ENCODE peak calls at places on chromosomes 6 and 20, in six cellular contexts. K is HepG2, Z is GM12878, G is K562, Y is SK-N-SH, L is H1. F is an unnamed sample.

GRCh38 chr20:32482251-32483220 is 102.6 kb downstream of the NOL4L start:
- DNase-seq in G (no peak), Z (no peak), L (peak; percentile 82), K (no peak), Y (peak; percentile 73), F (no peak)

GRCh38 chr6:45377041-45377554 is 636 bp downstream of the SUPT3H start:
- DNase-seq in K (peak; percentile 23), Y (no peak), Z (peak; percentile 17), L (no peak), G (peak; percentile 55), F (no peak)

GRCh38 chr6:150008588-150008987 is 16.7 kb downstream of the RAET1L start:
- DNase-seq in Z (no peak), L (no peak), K (no peak), Y (no peak), G (peak; percentile 59), F (no peak)

GRCh38 chr20:41393705-41394066 is 27.1 kb upstream of the EMILIN3 start:
- DNase-seq in G (no peak), Y (no peak), Z (no peak), K (no peak), L (no peak), F (no peak)

GRCh38 chr20:2156224-2156623 is 54.6 kb downstream of the STK35 start:
- DNase-seq in Y (no peak), L (no peak), G (no peak), Z (no peak), K (no peak), F (no peak)

GRCh38 chr6:36615018-36615761 is 21.0 kb downstream of the SRSF3 start:
- DNase-seq in Z (no peak), L (no peak), Y (peak; percentile 49), G (peak; percentile 70), K (peak; percentile 61), F (no peak)

GRCh38 chr20:55961351-55962320 is 43.7 kb downstream of the CBLN4 start:
- DNase-seq in K (no peak), Y (no peak), G (no peak), L (no peak), Z (no peak), F (no peak)

GRCh38 chr20:50348118-50348517 is 157.5 kb downstream of the CEBPB start:
- DNase-seq in Z (no peak), Y (no peak), L (no peak), G (peak; percentile 70), K (no peak), F (no peak)

GRCh38 chr20:37463726-37464125 is 57.3 kb upstream of the NNAT start:
- DNase-seq in G (no peak), K (no peak), Y (no peak), Z (no peak), L (no peak), F (no peak)

GRCh38 chr6:57822896-57823358 is 505.5 kb downstream of the PRIM2 start:
- DNase-seq in Y (no peak), L (peak; percentile 90), K (no peak), Z (no peak), G (peak; percentile 14), F (no peak)

GRCh38 chr6:48844696-48845095 is 618.4 kb downstream of the MMUT start:
- DNase-seq in K (no peak), L (no peak), G (no peak), Y (no peak), Z (no peak), F (no peak)

GRCh38 chr6:98382246-98382645 is 452.1 kb upstream of the POU3F2 start:
- DNase-seq in K (no peak), L (no peak), Y (no peak), G (no peak), Z (no peak), F (no peak)

GRCh38 chr6:14876778-14877613 is 368.9 kb upstream of the JARID2 start:
- DNase-seq in Y (no peak), K (no peak), L (no peak), Z (peak; percentile 95), G (no peak), F (no peak)

GRCh38 chr20:62066983-62067433 is 1.3 kb upstream of the TAF4 start:
- DNase-seq in Z (peak; percentile 33), Y (no peak), K (peak; percentile 94), G (peak; percentile 56), L (no peak), F (no peak)

GRCh38 chr6:169252805-169253189 is 849 bp downstream of the THBS2 start:
- DNase-seq in K (no peak), L (no peak), Y (no peak), Z (no peak), G (no peak), F (no peak)

GRCh38 chr6:41630946-41631345 is 7.3 kb upstream of the MDFI start:
- DNase-seq in Z (no peak), K (no peak), G (no peak), L (no peak), Y (no peak), F (no peak)

GRCh38 chr6:7086488-7086887 is 21.3 kb upstream of the RREB1 start:
- DNase-seq in Y (no peak), G (no peak), L (no peak), K (no peak), Z (peak; percentile 66), F (no peak)

GRCh38 chr20:64212750-64213149 is 42.8 kb upstream of the PCMTD2 start:
- DNase-seq in G (peak; percentile 28), L (no peak), Y (no peak), Z (no peak), K (no peak), F (no peak)

GRCh38 chr20:37475258-37475657 is 45.8 kb upstream of the NNAT start:
- DNase-seq in Y (no peak), G (no peak), Z (no peak), K (no peak), L (no peak), F (no peak)

GRCh38 chr6:3026811-3027626 is 27.3 kb downstream of the NQO2 start:
- DNase-seq in L (no peak), G (peak; percentile 92), Y (no peak), K (no peak), Z (peak; percentile 63), F (no peak)

GRCh38 chr6:37673436-37673835 is 24.2 kb downstream of the MDGA1 start:
- DNase-seq in G (no peak), K (no peak), Y (no peak), L (no peak), Z (no peak), F (no peak)

GRCh38 chr6:45959534-45960195 is 56.0 kb downstream of the CLIC5 start:
- DNase-seq in Z (no peak), Y (no peak), G (no peak), K (no peak), L (no peak), F (no peak)

GRCh38 chr20:31363295-31363694 is 5.1 kb upstream of the DEFB118 start:
- DNase-seq in K (no peak), L (no peak), Z (no peak), G (no peak), Y (no peak), F (no peak)

GRCh38 chr20:40471261-40471629 is 217.8 kb downstream of the MAFB start:
- DNase-seq in Z (no peak), L (peak; percentile 51), Y (peak; percentile 47), K (no peak), G (peak; percentile 5), F (no peak)

GRCh38 chr6:22747576-22747975 is 178.2 kb downstream of the HDGFL1 start:
- DNase-seq in K (no peak), Y (no peak), Z (no peak), L (no peak), G (no peak), F (no peak)

GRCh38 chr6:138285800-138286199 is 67.5 kb upstream of the PBOV1 start:
- DNase-seq in L (no peak), Z (no peak), G (peak; percentile 12), K (no peak), Y (no peak), F (no peak)

GRCh38 chr20:62590301-62591121 is 51.8 kb upstream of the SLCO4A1 start:
- DNase-seq in G (no peak), Z (no peak), K (no peak), Y (no peak), L (no peak), F (peak; percentile 43)

GRCh38 chr20:61230-61629 is 26.2 kb upstream of the DEFB125 start:
- DNase-seq in G (no peak), Z (no peak), K (no peak), Y (no peak), L (no peak), F (no peak)
- H3K9me3 ChIP-seq in G (no peaks in the 10 kb centered on the region), Z (no peaks in the 10 kb centered on the region), K (peaks cover 58% of the 10 kb centered on the region), Y (no peaks in the 10 kb centered on the region), L (peaks cover 54% of the 10 kb centered on the region), F (no peaks in the 10 kb centered on the region)

DNA sequence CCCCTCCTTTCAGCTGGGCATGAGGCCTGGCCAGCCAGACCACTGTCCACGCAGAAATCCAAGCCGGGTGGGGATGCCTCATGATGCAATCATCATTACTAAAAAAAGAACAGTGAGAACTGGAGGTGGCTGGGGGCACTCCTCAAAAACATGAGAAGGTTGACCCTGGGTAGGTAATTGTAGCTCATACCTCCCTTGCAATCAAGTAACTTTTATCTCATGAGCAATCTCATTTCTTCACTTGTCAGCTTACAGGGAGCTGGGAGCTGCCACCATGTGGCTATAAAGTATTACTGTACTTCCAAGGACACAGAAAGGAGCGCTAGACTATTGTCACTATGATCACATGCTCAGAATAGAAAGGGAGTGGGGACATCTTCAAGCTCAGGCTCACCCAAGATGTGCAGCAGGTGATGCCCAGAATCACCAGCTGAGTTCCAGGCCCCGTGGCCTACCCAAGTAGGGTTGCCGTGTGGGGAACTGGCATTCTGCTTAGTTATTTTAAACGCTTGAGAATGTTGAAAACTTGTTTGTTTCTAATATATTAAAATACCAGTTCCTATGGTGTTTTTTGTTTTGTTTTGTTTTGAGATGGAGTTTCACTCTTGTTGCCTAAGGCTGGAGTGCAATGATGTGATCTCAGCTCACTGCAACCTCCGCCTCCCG is 3.0 kb upstream of the CDH26 start:
- DNase-seq in K (peak; percentile 53), G (peak; percentile 52), L (no peak), Z (no peak), Y (no peak), F (no peak)
- TF ChIP-seq SIN3A in K (no peak), G (no peak), L (no peak), Z (no peak), Y (no peak), F (no peak)

DNA sequence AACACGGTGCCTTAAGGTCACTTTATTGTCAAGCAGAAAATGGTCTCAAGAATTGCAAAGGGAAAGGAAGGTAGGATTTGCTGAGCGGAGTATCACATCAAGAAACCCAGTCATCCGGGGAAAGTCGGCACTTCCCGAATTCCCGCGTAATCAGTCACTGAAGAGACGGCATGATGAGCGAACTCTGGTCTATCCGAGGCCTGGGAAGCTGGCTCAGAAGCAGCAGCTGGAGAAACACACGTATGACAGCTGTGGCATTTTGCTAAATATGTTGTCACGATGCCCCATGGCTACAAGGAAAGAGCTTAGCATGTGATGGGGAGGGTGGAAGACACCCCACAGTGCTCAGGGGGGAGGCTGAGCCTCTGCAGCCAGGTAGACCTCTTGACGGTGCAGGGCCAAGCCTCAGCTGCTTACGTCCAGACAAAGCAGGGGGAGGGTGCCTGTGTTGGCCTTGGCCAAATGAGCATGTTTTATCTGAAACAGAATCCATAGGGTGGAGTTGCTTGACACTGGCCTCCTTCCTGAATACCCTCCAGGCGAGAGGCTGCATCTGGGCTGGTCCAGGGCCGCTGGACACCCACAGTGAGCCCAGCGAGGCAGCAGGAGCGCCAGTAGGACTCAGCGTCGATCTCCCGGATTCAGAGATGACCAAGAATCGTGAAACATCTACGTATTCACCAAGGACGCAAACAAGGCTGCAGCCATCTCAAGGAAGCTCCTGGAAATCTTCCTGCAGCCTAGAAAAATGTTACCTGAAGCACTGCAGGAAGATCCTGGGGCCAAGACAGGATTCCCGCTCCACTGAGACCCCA is 118.8 kb upstream of the AFDN start:
- DNase-seq in L (no peak), Z (no peak), Y (no peak), G (no peak), K (no peak), F (no peak)
- H3K9me3 ChIP-seq in L (no peaks in the 10 kb centered on the region), Z (no peaks in the 10 kb centered on the region), Y (no peaks in the 10 kb centered on the region), G (no peaks in the 10 kb centered on the region), K (no peaks in the 10 kb centered on the region), F (no peaks in the 10 kb centered on the region)

GRCh38 chr20:59063358-59064213 is 21.0 kb upstream of the PRELID3B start:
- DNase-seq in L (no peak), K (no peak), G (peak; percentile 38), Z (no peak), Y (peak; percentile 45), F (no peak)
- TF ChIP-seq SIN3A in L (no peak), K (no peak), G (no peak), Z (no peak), Y (no peak), F (no peak)